ENCODE peak calls at places on chromosomes 12 and 14, in five cellular contexts. S is GM23338, W is PC-3, M is neural progenitor cell, K is HCT116. Q is an unnamed sample.

GRCh38 chr14:23252420-23253333 is 14.9 kb downstream of the RNF212B start:
- DNase-seq in S (peak), W (no peak), M (peak), K (no peak), Q (no peak)

GRCh38 chr12:123576611-123577010 is 7.7 kb upstream of the TMED2 start:
- DNase-seq in S (no peak), W (no peak), M (no peak), K (no peak), Q (peak)

GRCh38 chr12:22321620-22322019 is 12.9 kb downstream of the ST8SIA1 start:
- DNase-seq in S (peak), W (peak), M (peak), K (no peak), Q (peak)

GRCh38 chr12:5901416-5901815 is 43.6 kb downstream of the ANO2 start:
- DNase-seq in S (no peak), W (no peak), M (no peak), K (no peak), Q (no peak)

GRCh38 chr12:67698711-67699603 is 50.4 kb downstream of the DYRK2 start:
- DNase-seq in S (no peak), W (peak), M (no peak), K (no peak), Q (peak)

GRCh38 chr14:63727736-63728728 is at the start of gene SGPP1:
- DNase-seq in S (peak), W (peak), M (peak), K (peak), Q (peak)

GRCh38 chr12:44462729-44463128 is 413.4 kb downstream of the NELL2 start:
- DNase-seq in S (no peak), W (no peak), M (no peak), K (no peak), Q (no peak)

GRCh38 chr12:88163371-88163770 is 21.3 kb downstream of the TMTC3 start:
- DNase-seq in S (no peak), W (no peak), M (no peak), K (no peak), Q (no peak)

GRCh38 chr12:124961055-124961454 is 27.9 kb downstream of the DHX37 start:
- DNase-seq in S (no peak), W (no peak), M (no peak), K (no peak), Q (no peak)

GRCh38 chr12:45681469-45681868 is 48.0 kb upstream of the ARID2 start:
- DNase-seq in S (no peak), W (peak), M (no peak), K (no peak), Q (no peak)

GRCh38 chr12:69008510-69008909 is 75.5 kb upstream of the CPM start:
- DNase-seq in S (no peak), W (peak), M (no peak), K (no peak), Q (no peak)

GRCh38 chr12:110343921-110344555 is 59.5 kb downstream of the ANAPC7 start:
- DNase-seq in S (no peak), W (no peak), M (no peak), K (no peak), Q (no peak)

GRCh38 chr12:19546611-19547162 is 107.4 kb downstream of the AEBP2 start:
- DNase-seq in S (no peak), W (no peak), M (no peak), K (no peak), Q (peak)

DNA sequence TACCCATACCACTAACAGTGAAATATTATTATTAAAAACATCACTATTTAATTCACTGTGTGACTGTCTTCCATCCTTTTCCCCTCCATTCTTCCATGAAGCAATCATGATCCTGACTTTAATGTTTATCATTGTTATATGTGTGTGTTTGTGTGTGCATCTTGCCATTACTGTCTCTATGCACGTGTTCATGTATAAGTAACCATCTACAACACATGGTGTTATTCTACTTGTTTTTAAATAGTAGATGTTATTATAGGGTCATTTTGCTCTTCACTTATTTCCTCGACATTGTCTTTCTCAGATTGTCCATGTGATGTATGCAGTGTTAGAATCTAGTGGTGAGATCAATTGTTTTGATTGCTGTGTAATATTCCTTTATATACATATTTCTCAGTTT is 195.8 kb downstream of the TRHDE start:
- DNase-seq in S (no peak), W (no peak), M (no peak), K (no peak), Q (no peak)
- TF ChIP-seq EZH2phosphoT487 in S (no peak), W (no peak), M (no peak), K (no peak), Q (no peak)

DNA sequence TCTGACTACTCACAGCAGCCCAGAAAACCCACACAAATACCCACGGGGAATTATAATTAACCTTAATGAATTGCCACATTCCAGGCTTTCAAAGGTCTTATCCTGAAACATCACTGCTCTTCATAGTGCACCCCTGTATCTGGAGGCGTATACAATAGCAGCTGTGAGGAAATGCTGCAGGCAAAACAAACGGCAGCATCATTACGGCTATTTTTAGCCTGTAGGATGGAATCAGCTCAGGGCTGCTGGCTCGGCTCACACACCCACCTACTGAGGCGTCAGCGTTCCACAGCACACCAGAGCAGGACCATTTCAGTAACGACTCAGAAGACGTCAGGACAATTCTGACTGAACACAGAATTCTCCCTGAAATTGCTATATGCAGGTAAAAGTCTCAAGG is 648.4 kb downstream of the RPS29 start:
- DNase-seq in S (no peak), W (no peak), M (peak), K (no peak), Q (peak)
- TF ChIP-seq EZH2phosphoT487 in S (no peak), W (no peak), M (no peak), K (no peak), Q (no peak)

GRCh38 chr12:53067074-53067992 is 11.9 kb downstream of the SPRYD3 start:
- DNase-seq in S (no peak), W (no peak), M (no peak), K (no peak), Q (peak)
- TF ChIP-seq EZH2phosphoT487 in S (no peak), W (no peak), M (no peak), K (no peak), Q (no peak)

DNA sequence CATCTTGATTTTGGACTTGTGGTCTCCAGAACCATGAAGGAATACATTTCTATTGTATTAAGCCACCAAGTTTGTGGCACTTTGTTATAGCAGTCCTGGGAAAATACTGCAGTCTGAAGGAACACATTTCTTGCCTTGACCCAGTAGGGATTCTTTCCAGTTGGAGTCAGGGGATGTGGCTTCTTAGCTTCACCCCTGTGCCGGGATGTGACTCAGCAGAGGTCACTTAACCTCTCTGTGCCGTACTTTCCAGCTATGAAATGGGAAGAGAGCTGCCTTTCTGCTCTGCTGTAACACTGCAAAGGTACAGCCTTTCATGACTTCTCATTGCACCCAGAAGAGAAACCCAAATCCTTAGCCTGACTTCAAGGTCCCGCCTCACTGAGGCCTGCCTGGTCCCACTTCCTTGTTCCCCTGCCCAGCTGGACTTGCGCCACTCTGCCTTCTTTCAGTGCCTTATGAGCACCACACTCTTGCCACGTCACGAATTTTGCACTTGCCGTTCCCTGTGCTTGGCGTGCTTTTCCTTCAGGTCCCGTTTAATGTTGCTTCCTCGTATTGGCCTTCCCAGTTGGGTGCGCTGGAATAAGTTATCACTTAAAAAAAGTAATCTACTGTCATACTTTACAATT is 24.2 kb downstream of the CHST11 start:
- DNase-seq in S (no peak), W (peak), M (no peak), K (peak), Q (peak)
- TF ChIP-seq EZH2phosphoT487 in S (no peak), W (no peak), M (no peak), K (no peak), Q (no peak)

DNA sequence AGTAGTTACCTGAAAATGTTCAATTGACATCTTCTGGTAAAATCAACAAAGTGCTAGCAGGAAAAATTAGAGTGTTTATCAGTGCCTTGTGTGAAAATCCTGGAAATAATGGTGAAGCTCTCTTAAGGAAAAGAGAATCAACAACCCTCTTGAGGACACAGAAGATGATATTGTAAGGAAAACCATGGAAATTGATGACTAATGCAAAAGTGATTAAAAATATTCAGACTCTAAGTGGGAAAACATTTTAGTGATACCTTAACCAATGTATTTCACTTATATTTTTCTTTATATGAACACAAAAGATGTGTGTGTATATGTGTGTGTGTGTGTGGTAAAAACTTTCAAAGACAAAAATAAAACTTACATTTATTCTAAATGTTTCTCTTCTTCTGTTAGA is 95.3 kb downstream of the SLC6A15 start:
- DNase-seq in S (no peak), W (no peak), M (no peak), K (no peak), Q (no peak)
- TF ChIP-seq EZH2phosphoT487 in S (no peak), W (no peak), M (no peak), K (no peak), Q (no peak)

GRCh38 chr12:53825246-53826081 is 73.7 kb upstream of the CISTR start:
- DNase-seq in S (no peak), W (peak), M (no peak), K (peak), Q (peak)
- TF ChIP-seq EZH2phosphoT487 in S (no peak), W (no peak), M (no peak), K (no peak), Q (no peak)

DNA sequence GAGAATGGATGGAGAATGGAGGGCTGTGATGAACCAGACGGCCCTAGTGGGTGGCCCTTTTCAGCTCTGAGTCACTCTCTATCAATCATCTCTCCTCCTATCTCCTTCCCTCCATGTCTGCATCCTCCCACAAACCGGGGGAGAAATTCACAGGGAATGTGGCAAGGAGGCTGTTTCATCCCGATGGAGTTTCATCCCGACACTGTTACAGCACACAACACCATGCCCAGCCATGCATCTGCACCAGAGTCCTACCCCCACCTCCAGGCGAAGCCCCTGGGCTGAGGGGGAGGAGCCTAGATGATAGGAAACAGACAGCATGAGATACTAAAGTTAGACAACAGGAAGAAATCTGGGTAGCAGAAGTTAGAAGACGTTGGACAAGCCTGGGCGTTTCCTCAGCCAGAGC is 20.8 kb downstream of the SLC8B1 start:
- DNase-seq in S (no peak), W (no peak), M (no peak), K (no peak), Q (peak)
- TF ChIP-seq EZH2phosphoT487 in S (no peak), W (no peak), M (no peak), K (no peak), Q (no peak)

DNA sequence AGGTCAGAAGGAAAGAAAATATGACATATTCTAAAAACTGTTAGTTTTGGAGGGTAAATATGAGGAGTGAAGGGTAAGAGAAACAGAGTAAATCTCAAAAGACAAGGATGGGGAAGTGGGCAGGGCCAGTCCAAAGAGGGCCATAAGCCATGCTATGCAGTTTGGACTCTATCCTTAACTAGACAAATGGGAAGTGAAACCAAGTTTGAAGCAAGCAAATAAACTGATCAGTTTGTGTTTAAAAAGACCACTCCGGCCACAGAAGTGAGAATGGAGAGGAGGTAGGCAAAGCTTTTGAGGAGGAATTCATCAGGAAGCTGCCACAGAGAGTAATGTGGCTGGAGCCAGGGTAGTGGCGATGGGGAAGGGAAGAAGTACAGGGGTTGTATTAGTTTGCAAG is 37.5 kb upstream of the DAAM1 start:
- DNase-seq in S (no peak), W (no peak), M (no peak), K (no peak), Q (no peak)
- TF ChIP-seq EZH2phosphoT487 in S (no peak), W (no peak), M (no peak), K (no peak), Q (no peak)

GRCh38 chr12:14828896-14829295 is 14.4 kb downstream of the ART4 start:
- DNase-seq in S (peak), W (no peak), M (peak), K (no peak), Q (peak)
- TF ChIP-seq EZH2phosphoT487 in S (no peak), W (no peak), M (no peak), K (no peak), Q (no peak)

Q was measured in GM23248.